ENCODE peak calls at places on chromosomes 7 and 10, in five cellular contexts. O, T, A, V and I are unnamed samples.

GRCh38 chr10:17216217-17216900 is 11.7 kb upstream of the VIM start:
- DNase-seq in O (no peak), T (no peak), A (peak; percentile 98), V (no peak), I (peak; percentile 11)

GRCh38 chr10:63197304-63198092 is 64.4 kb downstream of the NRBF2 start:
- DNase-seq in O (no peak), T (no peak), A (peak; percentile 63), V (no peak), I (no peak)

GRCh38 chr7:47389923-47390630 is 191.8 kb downstream of the TNS3 start:
- DNase-seq in O (no peak), T (no peak), A (no peak), V (no peak), I (no peak)

GRCh38 chr7:123748171-123748733 is 551 bp downstream of the WASL start:
- DNase-seq in O (peak; percentile 35), T (peak; percentile 69), A (peak; percentile 33), V (peak; percentile 78), I (no peak)

GRCh38 chr7:104133238-104133637 is 74.6 kb downstream of the ORC5 start:
- DNase-seq in O (no peak), T (no peak), A (no peak), V (no peak), I (no peak)

GRCh38 chr10:93319855-93320254 is 162.3 kb downstream of the MYOF start:
- DNase-seq in O (no peak), T (no peak), A (no peak), V (no peak), I (no peak)

GRCh38 chr7:11436317-11436716 is 395.7 kb downstream of the THSD7A start:
- DNase-seq in O (no peak), T (no peak), A (peak; percentile 67), V (no peak), I (no peak)

GRCh38 chr10:102113956-102114857 is 6.0 kb downstream of the LDB1 start:
- DNase-seq in O (peak; percentile 28), T (peak; percentile 50), A (no peak), V (no peak), I (no peak)

GRCh38 chr10:43682956-43683355 is 34.3 kb upstream of the ZNF32 start:
- DNase-seq in O (no peak), T (no peak), A (peak; percentile 41), V (no peak), I (no peak)

GRCh38 chr10:110273474-110273873 is 31.2 kb downstream of the SMNDC1 start:
- DNase-seq in O (no peak), T (peak; percentile 77), A (peak; percentile 87), V (peak; percentile 62), I (peak; percentile 16)

GRCh38 chr7:145909956-145910611 is 206.5 kb upstream of the CNTNAP2 start:
- DNase-seq in O (no peak), T (no peak), A (no peak), V (peak; percentile 89), I (no peak)

GRCh38 chr7:92813390-92814024 is 22.9 kb downstream of the CDK6 start:
- DNase-seq in O (peak; percentile 43), T (no peak), A (peak; percentile 50), V (peak; percentile 80), I (no peak)

GRCh38 chr10:44386546-44387052 is 1.7 kb upstream of the CXCL12 start:
- DNase-seq in O (peak; percentile 19), T (peak; percentile 81), A (peak; percentile 56), V (peak; percentile 41), I (no peak)

GRCh38 chr7:578386-578785 is 58.7 kb upstream of the PDGFA start:
- DNase-seq in O (no peak), T (no peak), A (no peak), V (no peak), I (no peak)

GRCh38 chr7:135929249-135929648 is 47.9 kb downstream of the MTPN start:
- DNase-seq in O (no peak), T (no peak), A (peak; percentile 56), V (no peak), I (no peak)

GRCh38 chr7:30563326-30563942 is 31.2 kb upstream of the GARS1 start:
- DNase-seq in O (no peak), T (no peak), A (peak; percentile 48), V (no peak), I (no peak)

GRCh38 chr7:158812684-158813083 is 16.6 kb downstream of the ESYT2 start:
- DNase-seq in O (peak; percentile 66), T (no peak), A (no peak), V (no peak), I (peak; percentile 45)

GRCh38 chr7:1055084-1055450 is 10.7 kb downstream of the GPR146 start:
- DNase-seq in O (peak; percentile 41), T (peak; percentile 93), A (peak; percentile 72), V (peak; percentile 62), I (no peak)

GRCh38 chr10:4285121-4285520 is 500.1 kb upstream of the KLF6 start:
- DNase-seq in O (peak; percentile 79), T (no peak), A (no peak), V (no peak), I (no peak)

GRCh38 chr7:141072548-141073172 is 1.2 kb upstream of the TMEM178B start:
- DNase-seq in O (no peak), T (peak; percentile 74), A (peak; percentile 57), V (no peak), I (no peak)

GRCh38 chr7:38625866-38626265 is 5.3 kb downstream of the AMPH start:
- DNase-seq in O (no peak), T (no peak), A (no peak), V (no peak), I (no peak)

GRCh38 chr7:33757050-33757449 is 148.3 kb upstream of the BMPER start:
- DNase-seq in O (no peak), T (peak; percentile 42), A (peak; percentile 89), V (no peak), I (no peak)

GRCh38 chr10:5951167-5951711 is 26.1 kb downstream of the IL15RA start:
- DNase-seq in O (peak; percentile 27), T (peak; percentile 73), A (peak; percentile 48), V (no peak), I (no peak)

GRCh38 chr10:99370993-99371392 is 41.8 kb downstream of the CNNM1 start:
- DNase-seq in O (no peak), T (no peak), A (no peak), V (peak; percentile 66), I (no peak)